ENCODE peak calls at places on chromosome 11, in five cellular contexts. I is body of pancreas, G is thoracic aorta, W is PC-9, N is RWPE1. D is an unnamed sample.

GRCh38 chr11:24437123-24437522 is 59.7 kb upstream of the LUZP2 start:
- DNase-seq in I (no peak), G (no peak), W (no peak), N (no peak), D (no peak)

GRCh38 chr11:58977470-58977869 is 38.2 kb downstream of the GLYATL1 start:
- DNase-seq in I (no peak), G (no peak), W (no peak), N (no peak), D (no peak)

GRCh38 chr11:13221722-13222121 is 55.9 kb upstream of the BMAL1 start:
- DNase-seq in I (no peak), G (no peak), W (no peak), N (no peak), D (no peak)

GRCh38 chr11:34198523-34198922 is 93.1 kb downstream of the NAT10 start:
- DNase-seq in I (no peak), G (no peak), W (no peak), N (no peak), D (no peak)

GRCh38 chr11:121091492-121092179 is 9.4 kb upstream of the TECTA start:
- DNase-seq in I (no peak), G (no peak), W (no peak), N (no peak), D (no peak)

GRCh38 chr11:133929401-133930052 is 27.2 kb downstream of the IGSF9B start:
- DNase-seq in I (no peak), G (no peak), W (no peak), N (no peak), D (no peak)

GRCh38 chr11:111836766-111837165 is 34.6 kb downstream of the ALG9 start:
- DNase-seq in I (no peak), G (no peak), W (no peak), N (no peak), D (no peak)

GRCh38 chr11:94328587-94329080 is 24.3 kb downstream of the IZUMO1R start:
- DNase-seq in I (no peak), G (no peak), W (peak; percentile 21), N (no peak), D (no peak)

DNA sequence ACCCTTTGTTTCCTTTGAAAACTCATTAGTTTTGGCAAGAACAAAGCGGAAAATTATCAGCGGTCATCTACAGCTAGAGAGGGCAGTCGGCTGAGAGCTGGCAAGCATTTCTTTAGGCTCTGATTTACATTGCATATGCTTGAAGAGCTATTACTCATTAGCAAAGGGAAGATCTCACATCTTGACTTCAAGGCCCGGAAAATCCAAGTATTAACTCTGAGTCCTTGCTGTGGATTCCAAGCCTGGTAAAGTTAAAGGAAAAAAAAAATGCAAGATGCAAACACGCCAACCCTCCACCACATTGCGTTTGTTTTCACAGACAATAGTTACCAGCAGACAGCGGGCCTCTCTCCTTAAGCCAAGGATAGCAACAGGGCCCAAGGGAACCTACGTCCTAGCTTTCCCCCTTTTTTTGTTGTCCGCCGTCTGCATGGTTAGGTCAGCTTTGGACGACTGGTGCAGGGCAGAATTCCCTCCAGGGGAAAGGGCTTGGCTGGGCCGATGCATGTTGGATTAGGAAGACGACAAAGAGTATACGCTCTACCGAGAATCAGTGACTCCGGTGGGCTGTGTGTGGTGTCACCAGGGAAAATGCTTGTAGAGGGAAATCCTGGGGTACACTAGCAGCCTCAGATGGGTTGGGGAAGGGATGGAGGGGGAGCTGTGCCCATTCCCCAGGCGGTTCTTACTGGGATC is 1.7 kb downstream of the TESMIN start:
- DNase-seq in I (no peak), G (no peak), W (no peak), N (no peak), D (no peak)
- H3K27ac ChIP-seq in I (no peak overlapping the region), G (no peak overlapping the region), W (no peak overlapping the region), N (peak overlapping the region; percentile 35), D (no peak overlapping the region)

DNA sequence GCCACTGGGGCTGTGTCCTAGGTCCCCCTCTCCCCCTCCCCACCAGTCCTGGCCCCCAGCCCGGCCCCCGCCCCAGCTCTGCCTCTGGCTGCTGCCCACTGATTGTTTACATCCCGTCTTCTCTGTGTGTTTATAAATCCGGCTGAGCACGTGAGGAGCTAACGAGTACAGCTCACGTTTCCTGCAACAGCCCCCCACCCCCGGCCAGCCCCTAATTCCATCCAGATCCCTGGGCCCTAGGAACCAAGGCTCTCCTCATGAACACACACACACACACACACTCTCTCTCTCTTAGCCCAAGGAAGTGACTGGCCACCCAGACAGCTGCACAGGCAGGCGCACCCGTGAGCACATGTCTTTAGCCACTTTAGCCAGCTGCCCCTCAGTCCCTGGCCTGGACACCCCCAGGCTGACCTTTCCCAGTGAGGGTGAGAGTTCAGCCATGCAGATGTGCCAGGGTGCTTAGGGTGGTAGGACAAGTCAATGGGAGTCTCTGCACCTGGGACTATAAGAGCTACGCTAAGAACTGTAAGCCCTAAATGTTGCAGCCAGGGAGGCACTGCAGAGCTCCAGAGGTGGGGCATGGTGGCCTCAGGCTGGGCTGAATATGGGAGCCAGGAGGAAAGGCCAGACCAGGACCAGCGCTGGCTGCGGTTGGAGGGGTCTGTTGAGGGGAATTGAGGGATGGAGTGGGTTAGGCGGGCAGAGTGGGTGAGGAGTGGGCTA is 2.9 kb downstream of the CLCF1 start:
- DNase-seq in I (no peak), G (no peak), W (no peak), N (no peak), D (no peak)
- H3K27ac ChIP-seq in I (no peak overlapping the region), G (no peak overlapping the region), W (no peak overlapping the region), N (peak overlapping the region; percentile 97), D (no peak overlapping the region)

GRCh38 chr11:69212121-69213110 is 56.7 kb downstream of the SMIM38 start:
- DNase-seq in I (no peak), G (no peak), W (peak; percentile 5), N (no peak), D (no peak)

GRCh38 chr11:69210660-69211035 is 54.9 kb downstream of the SMIM38 start:
- DNase-seq in I (no peak), G (no peak), W (no peak), N (no peak), D (no peak)

GRCh38 chr11:69213315-69213714 is 57.6 kb downstream of the SMIM38 start:
- DNase-seq in I (no peak), G (no peak), W (peak; percentile 12), N (no peak), D (no peak)

GRCh38 chr11:69209936-69210659 is 54.4 kb downstream of the SMIM38 start:
- DNase-seq in I (peak; percentile 39), G (no peak), W (peak; percentile 82), N (no peak), D (no peak)

DNA sequence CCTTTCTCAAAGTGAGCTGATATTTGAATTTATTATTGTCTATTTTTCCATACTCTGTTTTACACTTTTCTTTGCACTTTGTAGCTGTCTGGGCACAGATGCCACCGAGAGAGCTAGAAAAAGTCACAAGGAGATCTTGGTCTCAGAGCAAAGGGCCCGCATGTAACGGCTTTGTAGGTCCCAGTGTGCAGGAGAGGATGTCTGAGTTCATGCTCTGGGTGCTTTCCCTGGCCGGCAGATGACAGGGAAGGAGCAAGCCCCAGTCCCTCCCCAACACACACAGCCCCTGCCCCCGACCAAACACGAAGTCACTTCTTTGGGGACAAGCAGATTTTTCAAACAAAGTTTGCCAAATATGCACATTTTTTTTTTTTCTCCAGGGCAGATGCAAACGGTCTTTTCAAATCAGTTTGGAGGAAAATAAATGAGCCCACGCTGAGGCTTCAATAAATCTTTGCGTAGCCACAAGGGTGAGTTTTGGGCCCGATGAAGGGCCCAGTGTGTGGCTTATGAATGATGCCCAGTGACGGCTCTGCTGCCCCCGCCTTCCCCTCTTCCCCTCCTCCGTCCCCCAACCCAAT is 55.9 kb downstream of the SMIM38 start:
- DNase-seq in I (no peak), G (no peak), W (peak; percentile 26), N (no peak), D (no peak)
- H3K27ac ChIP-seq in I (no peak overlapping the region), G (no peak overlapping the region), W (no peak overlapping the region), N (no peak overlapping the region), D (no peak overlapping the region)

DNA sequence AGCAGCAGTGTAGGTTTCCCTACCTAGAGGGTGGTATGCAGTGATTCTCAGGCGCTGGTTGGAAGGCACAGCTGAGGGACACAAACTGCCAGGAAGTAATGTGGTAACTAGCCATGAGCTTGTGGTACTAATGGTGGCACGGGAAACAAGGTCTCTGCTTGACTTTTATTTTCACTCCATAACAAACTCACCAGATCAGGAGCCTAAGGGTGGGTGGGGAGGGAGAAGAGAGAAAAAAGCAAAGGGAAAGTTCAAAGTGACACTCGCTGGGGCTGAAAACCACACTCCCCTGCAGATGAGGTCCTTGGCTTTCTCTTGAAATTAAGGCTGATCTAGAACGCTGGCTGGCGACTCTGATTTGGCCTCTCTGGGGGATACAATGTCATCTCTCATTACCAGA is 22.0 kb downstream of the TRAF6 start:
- DNase-seq in I (no peak), G (no peak), W (no peak), N (no peak), D (no peak)
- H3K27ac ChIP-seq in I (no peak overlapping the region), G (no peak overlapping the region), W (no peak overlapping the region), N (no peak overlapping the region), D (no peak overlapping the region)

DNA sequence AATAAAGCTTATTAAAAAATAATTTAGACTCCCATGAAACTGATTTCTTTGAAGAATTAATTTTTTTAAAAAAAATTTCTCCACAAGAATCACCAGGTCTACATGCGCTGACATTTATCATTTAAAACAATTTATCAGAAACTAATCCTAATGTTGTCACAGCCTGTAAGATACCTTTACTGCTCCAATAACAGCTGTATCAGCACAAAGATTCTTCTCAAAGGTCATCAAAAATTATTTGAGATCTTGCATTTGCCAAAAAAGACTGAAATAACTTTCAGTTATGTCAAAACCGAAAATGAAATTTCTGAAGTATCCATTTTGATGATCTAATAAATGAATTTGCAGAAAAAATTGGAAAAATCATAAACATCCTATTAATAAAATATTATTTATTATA is 8.1 kb downstream of the KRTAP5-5 start:
- DNase-seq in I (no peak), G (no peak), W (no peak), N (no peak), D (no peak)
- H3K27ac ChIP-seq in I (no peak overlapping the region), G (no peak overlapping the region), W (no peak overlapping the region), N (no peak overlapping the region), D (no peak overlapping the region)

GRCh38 chr11:125218336-125218735 is 53.8 kb downstream of the PKNOX2 start:
- DNase-seq in I (no peak), G (no peak), W (no peak), N (no peak), D (no peak)

GRCh38 chr11:125222494-125222893 is 57.9 kb downstream of the PKNOX2 start:
- DNase-seq in I (no peak), G (no peak), W (no peak), N (no peak), D (no peak)

GRCh38 chr11:125224391-125225015 is 60.0 kb downstream of the PKNOX2 start:
- DNase-seq in I (peak; percentile 68), G (no peak), W (no peak), N (no peak), D (no peak)

GRCh38 chr11:125223901-125224331 is 59.4 kb downstream of the PKNOX2 start:
- DNase-seq in I (no peak), G (no peak), W (no peak), N (no peak), D (no peak)

GRCh38 chr11:125221499-125221898 is 56.9 kb downstream of the PKNOX2 start:
- DNase-seq in I (no peak), G (no peak), W (no peak), N (no peak), D (no peak)
- H3K27ac ChIP-seq in I (no peak overlapping the region), G (no peak overlapping the region), W (no peak overlapping the region), N (no peak overlapping the region), D (no peak overlapping the region)